ENCODE peak calls at places on chromosomes 16 and 17, in five cellular contexts. M is keratinocyte, K is fibroblast of the aortic adventitia, J is breast epithelium, N is endothelial cell of umbilical vein. Z is an unnamed sample.

GRCh38 chr17:27550291-27550930 is 80.6 kb upstream of the LGALS9 start:
- DNase-seq in M (no peak), K (no peak), J (no peak), N (no peak), Z (no peak)

GRCh38 chr16:14309001-14309886 is 238.1 kb downstream of the MRTFB start:
- DNase-seq in M (peak), K (no peak), J (peak), N (no peak), Z (no peak)

GRCh38 chr17:34259151-34259550 is 4.1 kb downstream of the CCL2 start:
- DNase-seq in M (no peak), K (peak), J (no peak), N (peak), Z (no peak)

GRCh38 chr17:76267051-76267576 is 2.0 kb downstream of the UBALD2 start:
- DNase-seq in M (no peak), K (no peak), J (no peak), N (no peak), Z (no peak)

GRCh38 chr17:71959129-71959528 is 161.7 kb upstream of the SOX9 start:
- DNase-seq in M (no peak), K (peak), J (no peak), N (no peak), Z (no peak)

GRCh38 chr17:60601443-60602384 is 1.7 kb downstream of the PPM1D start:
- DNase-seq in M (peak), K (peak), J (no peak), N (peak), Z (peak)

GRCh38 chr16:85984947-85985451 is 86.0 kb downstream of the IRF8 start:
- DNase-seq in M (no peak), K (no peak), J (peak), N (peak), Z (no peak)

GRCh38 chr16:1745181-1745899 is 26.0 kb downstream of the NME3 start:
- DNase-seq in M (no peak), K (peak), J (no peak), N (no peak), Z (no peak)

GRCh38 chr16:15509593-15510520 is 75.5 kb downstream of the BMERB1 start:
- DNase-seq in M (no peak), K (peak), J (no peak), N (no peak), Z (no peak)

GRCh38 chr17:50943575-50943933 is 77.4 kb upstream of the TOB1 start:
- DNase-seq in M (no peak), K (no peak), J (peak), N (no peak), Z (peak)

GRCh38 chr17:182164-182751 is 808 bp upstream of the DOC2B start:
- DNase-seq in M (no peak), K (no peak), J (peak), N (no peak), Z (peak)

GRCh38 chr16:68737730-68738590 is 868 bp downstream of the CDH1 start:
- DNase-seq in M (no peak), K (no peak), J (peak), N (no peak), Z (no peak)

GRCh38 chr17:74380086-74380958 is 13.0 kb downstream of the GPR142 start:
- DNase-seq in M (peak), K (no peak), J (no peak), N (no peak), Z (no peak)

GRCh38 chr17:7293131-7293557 is 1.3 kb downstream of the YBX2 start:
- DNase-seq in M (no peak), K (no peak), J (no peak), N (no peak), Z (no peak)
- H3K4me3 ChIP-seq in M (no peak), K (no peak), J (no peak), N (no peak), Z (no peak)

DNA sequence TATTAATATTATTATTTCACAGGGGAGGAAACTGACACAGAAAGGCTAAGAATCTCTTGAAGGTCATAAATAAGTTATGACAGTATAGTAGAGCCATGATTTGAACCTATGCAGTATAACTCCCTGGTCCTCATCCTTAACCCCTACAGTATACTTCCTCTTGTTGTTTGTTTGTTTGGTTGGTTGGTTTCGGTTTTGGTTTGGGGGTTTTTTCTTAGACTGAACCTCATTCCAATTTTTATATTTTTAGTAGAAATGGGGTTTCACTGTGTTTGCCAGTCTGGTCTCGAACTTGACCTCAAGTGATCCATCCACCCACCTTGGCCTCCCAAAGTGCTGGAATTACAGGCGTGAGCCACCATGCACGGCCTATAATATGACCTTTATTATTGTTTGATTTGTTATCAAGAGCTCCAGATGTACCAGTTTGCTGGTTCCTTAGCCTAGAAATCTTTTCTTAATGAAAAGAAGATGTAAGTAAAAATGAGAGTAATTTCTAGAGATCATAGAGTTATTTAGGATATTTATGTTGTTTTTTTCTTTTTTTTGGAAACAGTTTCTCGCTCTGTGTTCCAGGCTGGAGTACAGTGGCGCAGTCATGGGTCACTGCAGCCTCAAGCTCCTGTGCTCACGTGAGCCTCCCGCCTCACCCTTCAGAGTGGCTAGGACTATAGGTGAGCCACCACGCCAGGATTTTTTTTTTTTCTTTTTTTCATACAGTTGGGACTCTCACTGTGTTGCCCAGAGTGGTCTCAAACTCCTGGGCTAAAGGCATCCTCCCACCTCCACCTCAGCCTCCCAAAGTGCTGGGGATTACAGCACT is 4.9 kb downstream of the PRR11 start:
- DNase-seq in M (no peak), K (peak), J (no peak), N (peak), Z (no peak)
- H3K4me3 ChIP-seq in M (no peak), K (no peak), J (no peak), N (no peak), Z (no peak)

GRCh38 chr16:66427451-66427860 is 361 bp downstream of the BEAN1 start:
- DNase-seq in M (no peak), K (no peak), J (no peak), N (no peak), Z (no peak)
- H3K4me3 ChIP-seq in M (no peak), K (peak), J (peak), N (no peak), Z (peak)

GRCh38 chr17:37743875-37744632 is 805 bp downstream of the HNF1B start:
- DNase-seq in M (no peak), K (no peak), J (no peak), N (no peak), Z (no peak)

GRCh38 chr17:37743612-37743874 is 1.3 kb downstream of the HNF1B start:
- DNase-seq in M (no peak), K (no peak), J (no peak), N (no peak), Z (no peak)

GRCh38 chr17:37745801-37746426 is 1.1 kb upstream of the HNF1B start:
- DNase-seq in M (no peak), K (no peak), J (no peak), N (no peak), Z (no peak)

GRCh38 chr17:37744961-37745800 is at the start of gene HNF1B:
- DNase-seq in M (no peak), K (no peak), J (no peak), N (no peak), Z (no peak)

DNA sequence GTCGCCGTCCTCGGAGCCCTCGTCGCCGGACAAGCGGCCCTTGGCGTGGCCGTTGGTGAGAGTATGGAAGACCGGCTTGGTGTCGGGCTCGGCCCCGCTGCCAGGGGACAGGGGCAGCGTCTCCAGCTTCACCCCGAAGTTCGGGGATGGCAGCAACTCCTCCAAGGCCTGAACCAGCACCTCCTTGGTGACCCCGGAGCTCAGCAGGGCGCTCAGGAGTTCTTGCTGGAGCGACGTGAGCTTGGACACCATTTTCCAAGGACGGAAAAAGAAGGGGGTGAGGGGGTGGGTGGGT is 279 bp downstream of the HNF1B start:
- DNase-seq in M (no peak), K (no peak), J (no peak), N (no peak), Z (no peak)
- H3K4me3 ChIP-seq in M (no peak), K (no peak), J (no peak), N (no peak), Z (no peak)

GRCh38 chr17:3964203-3965122 is at the start of gene ATP2A3:
- DNase-seq in M (no peak), K (no peak), J (no peak), N (no peak), Z (no peak)
- H3K4me3 ChIP-seq in M (peak), K (peak), J (peak), N (peak), Z (no peak)

GRCh38 chr16:27402569-27402963 is 592 bp downstream of the IL21R start:
- DNase-seq in M (no peak), K (no peak), J (no peak), N (no peak), Z (no peak)

GRCh38 chr16:27405546-27406451 is 3.8 kb downstream of the IL21R start:
- DNase-seq in M (no peak), K (peak), J (no peak), N (no peak), Z (no peak)

GRCh38 chr16:27402964-27403600 is 1.1 kb downstream of the IL21R start:
- DNase-seq in M (no peak), K (no peak), J (no peak), N (no peak), Z (no peak)

GRCh38 chr16:27403601-27403992 is 1.6 kb downstream of the IL21R start:
- DNase-seq in M (no peak), K (no peak), J (no peak), N (no peak), Z (no peak)

DNA sequence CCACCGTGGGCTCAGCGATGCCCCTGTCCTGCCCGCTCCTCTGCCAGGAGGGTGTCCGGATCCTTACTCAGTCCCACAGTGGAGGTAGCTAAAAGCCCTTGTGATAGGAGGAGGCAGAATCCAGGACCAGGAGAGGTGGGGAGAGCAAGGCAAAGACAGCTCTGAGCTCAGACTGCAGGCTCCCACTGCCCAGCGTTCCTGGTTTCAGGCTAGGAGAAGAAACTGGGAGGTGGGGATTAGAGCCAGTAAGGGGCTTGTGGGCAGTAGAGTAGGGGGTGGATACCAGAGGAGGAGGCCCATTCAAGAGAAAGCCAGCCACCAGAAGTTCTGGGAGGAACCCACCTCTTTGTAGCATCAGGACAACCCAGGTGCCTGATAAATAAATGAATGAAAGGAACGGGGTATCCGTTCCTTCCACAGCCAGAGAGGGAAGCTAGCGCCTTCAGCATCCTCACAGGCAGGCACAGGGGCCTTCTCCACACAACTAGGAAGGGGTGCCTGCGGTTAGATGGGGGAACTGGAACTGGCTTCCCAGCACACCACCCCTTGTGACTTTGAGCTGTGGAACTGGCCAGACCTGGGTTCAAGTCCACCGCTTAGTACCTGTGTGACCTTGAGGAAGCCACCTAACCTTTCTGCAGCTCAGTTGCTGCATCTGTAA is 2.3 kb downstream of the IL21R start:
- DNase-seq in M (no peak), K (no peak), J (no peak), N (no peak), Z (no peak)
- H3K4me3 ChIP-seq in M (no peak), K (no peak), J (no peak), N (no peak), Z (no peak)

GRCh38 chr16:30771726-30772125 is 9.6 kb downstream of the RNF40 start:
- DNase-seq in M (no peak), K (no peak), J (no peak), N (no peak), Z (no peak)

GRCh38 chr16:30773826-30774225 is 11.7 kb downstream of the RNF40 start:
- DNase-seq in M (no peak), K (no peak), J (no peak), N (no peak), Z (no peak)

GRCh38 chr16:30775131-30775380 is 11.9 kb downstream of the ZNF629 start:
- DNase-seq in M (no peak), K (no peak), J (no peak), N (no peak), Z (no peak)

GRCh38 chr16:30775381-30776099 is 11.5 kb downstream of the ZNF629 start:
- DNase-seq in M (no peak), K (peak), J (peak), N (peak), Z (peak)

DNA sequence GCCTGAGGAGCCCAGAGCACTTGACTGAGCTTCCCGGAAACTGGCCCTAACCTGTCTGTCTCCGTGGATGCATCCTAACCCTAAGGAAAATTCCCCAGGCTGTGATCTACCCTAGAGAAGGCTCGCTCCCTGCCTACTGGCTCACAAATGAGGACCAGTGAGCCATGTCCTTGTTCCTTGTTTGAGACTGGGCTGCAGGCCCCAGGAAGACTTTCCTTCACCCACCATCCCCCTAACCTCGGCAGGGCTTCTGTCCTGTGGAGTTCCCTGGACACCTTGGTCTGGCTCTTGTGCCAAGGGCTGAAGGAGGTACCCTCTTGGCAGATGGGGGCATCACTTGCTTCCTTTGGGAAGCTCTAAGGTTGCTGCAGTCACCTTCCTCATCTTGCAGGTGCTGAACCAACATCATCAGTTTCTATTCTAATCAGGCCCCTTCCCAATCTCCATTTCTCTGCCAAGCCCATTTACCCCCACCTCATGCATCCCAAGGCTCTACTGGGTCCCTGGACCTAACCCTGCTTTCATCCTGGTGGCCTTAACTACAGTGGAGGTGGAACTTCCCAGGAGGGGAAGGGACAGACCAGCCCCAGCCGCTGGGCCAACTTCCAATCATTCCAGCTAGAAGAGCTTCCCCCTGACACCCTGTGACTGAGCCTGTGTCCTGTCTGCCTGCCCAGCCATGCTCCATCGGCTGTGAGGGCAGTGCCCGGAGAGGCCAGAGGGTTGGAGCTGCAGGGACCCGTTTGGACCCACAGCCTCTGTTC is 12.4 kb downstream of the RNF40 start:
- DNase-seq in M (no peak), K (no peak), J (no peak), N (no peak), Z (no peak)
- H3K4me3 ChIP-seq in M (no peak), K (peak), J (peak), N (no peak), Z (peak)

DNA sequence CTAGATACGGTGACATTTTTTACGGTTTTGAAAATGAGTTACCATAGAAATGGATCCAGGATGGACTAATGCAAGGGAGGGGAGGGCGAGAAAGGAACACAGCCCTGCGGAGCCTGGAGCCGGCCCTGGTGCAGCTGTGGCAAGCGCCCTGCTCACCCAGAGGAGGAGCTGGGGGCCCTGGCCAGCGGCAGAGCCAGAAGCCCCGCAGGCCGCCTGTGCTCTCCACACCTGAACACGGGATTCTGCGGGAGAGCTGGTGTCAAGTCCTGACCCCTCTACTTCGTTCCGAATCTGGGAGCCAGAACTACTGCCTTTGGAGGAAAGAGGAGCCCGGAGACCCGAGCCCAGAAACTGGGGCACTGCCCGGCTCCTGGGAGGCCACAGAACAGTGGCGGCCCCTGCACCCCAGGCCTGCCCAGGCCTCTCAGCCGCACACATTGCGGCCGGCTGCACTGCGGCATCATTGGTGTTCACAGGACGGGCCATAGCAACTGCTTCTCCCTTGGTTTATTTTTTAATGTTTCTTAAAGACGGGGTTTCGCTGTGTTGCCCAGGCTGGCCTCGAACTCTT is 88.5 kb upstream of the CHMP6 start:
- DNase-seq in M (no peak), K (no peak), J (no peak), N (no peak), Z (no peak)
- H3K4me3 ChIP-seq in M (no peak), K (no peak), J (no peak), N (no peak), Z (no peak)

GRCh38 chr17:42612013-42612412 is 2.5 kb downstream of the TUBG1 start:
- DNase-seq in M (no peak), K (no peak), J (no peak), N (no peak), Z (no peak)

GRCh38 chr17:42623732-42624596 is 14.5 kb downstream of the TUBG1 start:
- DNase-seq in M (peak), K (peak), J (no peak), N (peak), Z (no peak)

GRCh38 chr17:42613699-42614295 is 4.3 kb downstream of the TUBG1 start:
- DNase-seq in M (no peak), K (no peak), J (no peak), N (no peak), Z (no peak)

GRCh38 chr17:42618442-42619150 is 9.1 kb downstream of the TUBG1 start:
- DNase-seq in M (no peak), K (no peak), J (no peak), N (no peak), Z (peak)

DNA sequence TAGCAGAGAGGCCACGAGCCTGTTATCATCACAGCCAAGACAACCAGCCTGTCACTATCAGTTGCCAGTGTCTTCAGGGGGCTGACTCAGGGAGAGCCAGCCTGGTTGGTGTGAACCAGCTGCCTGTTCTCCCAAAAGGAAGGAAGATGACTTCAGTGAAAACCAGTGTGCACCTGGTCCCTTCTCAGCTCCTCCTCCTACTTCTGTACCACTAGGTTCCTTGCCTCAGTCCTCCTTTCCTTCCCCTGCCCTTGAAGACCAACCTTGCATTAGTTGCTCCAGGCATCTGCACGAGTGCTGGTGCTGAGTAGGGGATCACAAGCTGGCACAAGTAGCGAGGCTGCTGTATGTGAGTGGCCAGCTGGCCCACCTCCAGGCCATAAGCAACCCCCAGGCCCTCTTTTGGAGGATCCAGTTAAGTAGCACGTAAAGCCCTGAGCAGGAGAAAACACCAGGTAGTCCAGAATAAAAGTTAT is 8.5 kb downstream of the TUBG1 start:
- DNase-seq in M (no peak), K (no peak), J (no peak), N (no peak), Z (peak)
- H3K4me3 ChIP-seq in M (no peak), K (no peak), J (no peak), N (no peak), Z (no peak)